ENCODE peak calls at places on chromosomes 2 and 18, in eight cellular contexts. C is cardiac fibroblast, M is tibial nerve, I is left ventricle myocardium inferior, J is thyroid gland, Z is K562, N is BE2C, B is AG04449. G is an unnamed sample.

GRCh38 chr2:150391779-150392178 is 95.7 kb downstream of the RND3 start:
- DNase-seq in Z (no peak), C (no peak), N (no peak), M (no peak), I (no peak), B (no peak), J (no peak), G (no peak)

GRCh38 chr2:231034291-231034882 is 2.9 kb upstream of the C2orf72 start:
- DNase-seq in N (no peak), J (no peak), I (no peak), M (no peak), B (no peak), Z (no peak), C (no peak), G (no peak)

GRCh38 chr2:26609839-26610277 is 31.3 kb downstream of the CIB4 start:
- DNase-seq in M (no peak), J (peak; percentile 73), B (no peak), N (no peak), I (no peak), C (no peak), Z (no peak), G (no peak)

GRCh38 chr2:108364676-108365297 is 13.0 kb upstream of the SULT1C4 start:
- DNase-seq in Z (no peak), C (peak; percentile 41), B (no peak), I (no peak), N (no peak), J (no peak), M (no peak), G (peak; percentile 36)

GRCh38 chr2:73297151-73297559 is 3.8 kb upstream of the EGR4 start:
- DNase-seq in J (no peak), Z (no peak), M (no peak), I (no peak), C (no peak), N (peak; percentile 18), B (no peak), G (no peak)

GRCh38 chr2:134228493-134228903 is 25.4 kb upstream of the MGAT5 start:
- DNase-seq in I (no peak), Z (peak; percentile 20), J (no peak), M (no peak), B (no peak), C (peak; percentile 44), N (peak; percentile 18), G (no peak)

GRCh38 chr2:196307775-196308174 is 136.4 kb upstream of the STK17B start:
- DNase-seq in J (no peak), B (no peak), M (no peak), I (no peak), C (no peak), Z (no peak), N (no peak), G (no peak)

GRCh38 chr2:2694751-2695150 is 363.7 kb upstream of the MYT1L start:
- DNase-seq in N (no peak), J (no peak), I (no peak), M (no peak), C (no peak), Z (no peak), B (no peak), G (no peak)

GRCh38 chr2:177031435-177032222 is 181.0 kb upstream of the HNRNPA3 start:
- DNase-seq in J (no peak), Z (no peak), N (peak; percentile 22), M (no peak), B (no peak), C (no peak), I (no peak), G (no peak)

GRCh38 chr2:115939902-115940301 is 1497.5 kb downstream of the DPP10 start:
- DNase-seq in N (no peak), B (no peak), C (no peak), I (no peak), Z (no peak), J (no peak), M (no peak), G (no peak)

GRCh38 chr2:202757339-202757738 is 114.2 kb downstream of the ICA1L start:
- DNase-seq in J (peak; percentile 9), B (no peak), N (no peak), I (no peak), C (no peak), Z (no peak), M (no peak), G (no peak)

GRCh38 chr2:85058619-85058941 is 74.6 kb upstream of the TCF7L1 start:
- DNase-seq in C (no peak), I (no peak), M (no peak), J (peak; percentile 28), Z (no peak), B (no peak), N (no peak), G (no peak)

GRCh38 chr2:70923378-70924015 is 12.2 kb upstream of the ATP6V1B1 start:
- DNase-seq in N (no peak), C (peak; percentile 17), B (no peak), I (no peak), Z (peak; percentile 36), J (no peak), M (no peak), G (no peak)

GRCh38 chr2:234422895-234423505 is 73.9 kb downstream of the ARL4C start:
- DNase-seq in C (no peak), Z (no peak), I (no peak), J (no peak), B (no peak), M (no peak), N (no peak), G (no peak)

GRCh38 chr2:128500136-128500800 is 181.6 kb upstream of the HS6ST1 start:
- DNase-seq in Z (no peak), J (no peak), I (no peak), B (no peak), N (no peak), C (no peak), M (no peak), G (no peak)

GRCh38 chr18:32261003-32261402 is 71.2 kb downstream of the MEP1B start:
- DNase-seq in M (no peak), J (no peak), I (no peak), Z (no peak), B (no peak), N (no peak), C (no peak), G (no peak)

GRCh38 chr2:86221066-86221684 is 21.9 kb downstream of the MRPL35 start:
- DNase-seq in N (peak; percentile 37), B (no peak), M (no peak), J (peak; percentile 51), I (no peak), Z (peak; percentile 74), C (peak; percentile 82), G (no peak)

GRCh38 chr2:221573430-221574230 is 1.5 kb upstream of the EPHA4 start:
- DNase-seq in N (peak; percentile 83), I (peak; percentile 86), M (peak; percentile 90), J (peak; percentile 89), B (no peak), Z (peak; percentile 66), C (peak; percentile 67), G (peak; percentile 67)
- H3K4me3 ChIP-seq in N (peak overlapping the region; percentile 56), I (peak overlapping the region; percentile 89), M (peak overlapping the region; percentile 42), J (peak overlapping the region; percentile 41), B (peak overlapping the region; percentile 87), Z (no peak overlapping the region), C (peak overlapping the region; percentile 61), G (peak overlapping the region; percentile 87)

GRCh38 chr18:49174478-49174877 is 223.7 kb upstream of the SMAD7 start:
- DNase-seq in I (no peak), J (no peak), N (no peak), C (peak; percentile 85), M (no peak), B (peak; percentile 29), Z (no peak), G (peak; percentile 82)
- TF ChIP-seq CTCF in I (no peak), J (no peak), N (no peak), C (no peak), M (no peak), B (no peak), Z (no peak), G (no peak)

GRCh38 chr2:96485350-96485749 is 19.8 kb downstream of the NEURL3 start:
- DNase-seq in Z (no peak), N (no peak), M (no peak), B (no peak), I (no peak), J (no peak), C (no peak), G (no peak)
- H3K4me3 ChIP-seq in Z (no peak overlapping the region), N (no peak overlapping the region), M (no peak overlapping the region), B (no peak overlapping the region), I (peak overlapping the region; percentile 68), J (no peak overlapping the region), C (no peak overlapping the region), G (no peak overlapping the region)

GRCh38 chr2:113273031-113273551 is 5.6 kb downstream of the PAX8 start:
- DNase-seq in C (no peak), M (no peak), Z (peak; percentile 23), N (no peak), I (no peak), B (no peak), J (peak; percentile 84), G (peak; percentile 18)
- TF ChIP-seq CTCF in C (peak; percentile 4), M (no peak), Z (no peak), N (no peak), I (peak; percentile 17), B (peak; percentile 20), J (no peak), G (no peak)

GRCh38 chr2:186308347-186308746 is 177.7 kb upstream of the ZC3H15 start:
- DNase-seq in Z (no peak), B (no peak), C (peak; percentile 62), N (no peak), I (no peak), M (no peak), J (no peak), G (peak; percentile 22)

GRCh38 chr2:186307871-186308270 is 178.2 kb upstream of the ZC3H15 start:
- DNase-seq in C (no peak), M (no peak), N (no peak), I (no peak), J (no peak), Z (no peak), B (no peak), G (no peak)

GRCh38 chr2:186309901-186310300 is 176.2 kb upstream of the ZC3H15 start:
- DNase-seq in Z (no peak), C (peak; percentile 43), M (no peak), N (no peak), J (peak; percentile 2), I (no peak), B (peak; percentile 3), G (peak; percentile 15)

GRCh38 chr2:186304064-186304463 is 182.0 kb upstream of the ZC3H15 start:
- DNase-seq in J (no peak), Z (no peak), N (no peak), B (no peak), M (no peak), I (no peak), C (no peak), G (no peak)

DNA sequence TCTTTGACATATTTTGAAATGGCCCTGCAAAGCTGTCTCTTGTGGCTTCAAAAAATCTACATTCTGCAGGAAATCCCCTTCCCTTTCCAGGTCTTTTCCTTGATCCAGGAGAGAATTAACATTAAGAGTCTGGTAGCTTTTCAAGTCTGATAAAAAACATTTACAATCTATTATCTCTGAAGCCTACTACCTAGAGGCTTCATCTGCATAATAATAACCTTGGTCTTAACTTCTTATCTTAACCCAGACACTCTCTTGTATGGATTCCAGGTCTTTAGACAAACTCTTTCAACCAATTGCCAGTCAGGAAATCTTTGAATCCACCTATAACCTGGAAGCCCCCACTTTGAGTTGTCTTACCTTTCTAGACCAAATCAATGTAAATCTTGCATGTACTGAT is 179.3 kb upstream of the ZC3H15 start:
- DNase-seq in C (no peak), I (no peak), N (no peak), M (no peak), Z (no peak), J (no peak), B (no peak), G (no peak)
- H3K4me3 ChIP-seq in C (no peak overlapping the region), I (no peak overlapping the region), N (no peak overlapping the region), M (no peak overlapping the region), Z (no peak overlapping the region), J (no peak overlapping the region), B (no peak overlapping the region), G (no peak overlapping the region)

GRCh38 chr2:74440378-74441110 is 1.2 kb downstream of the RTKN start:
- DNase-seq in C (peak; percentile 77), I (peak; percentile 91), B (no peak), Z (peak; percentile 99), J (peak; percentile 92), N (peak; percentile 89), M (peak; percentile 66), G (peak; percentile 85)
- TF ChIP-seq CTCF in C (peak; percentile 18), I (peak; percentile 65), B (peak; percentile 49), Z (peak; percentile 51), J (no peak), N (no peak), M (peak; percentile 74), G (no peak)

G was measured in foreskin fibroblast.